ENCODE peak calls at places on chromosome 18, in five cellular contexts. R is GM12865, Q is heart left ventricle, N is fibroblast of mammary gland, S is kidney epithelial cell. J is an unnamed sample.

GRCh38 chr18:77106331-77106730 is 26.3 kb downstream of the MBP start:
- DNase-seq in R (peak; percentile 71), N (no peak), S (no peak), Q (no peak), J (no peak)

GRCh38 chr18:77129150-77129551 is 3.4 kb downstream of the MBP start:
- DNase-seq in Q (no peak), S (peak; percentile 94), R (no peak), N (peak; percentile 98), J (peak; percentile 93)

GRCh38 chr18:59140287-59140885 is 702 bp downstream of the SEC11C start:
- DNase-seq in R (no peak), S (peak; percentile 23), N (peak; percentile 27), Q (no peak), J (peak; percentile 67)

GRCh38 chr18:69444221-69444620 is 43.5 kb downstream of the DOK6 start:
- DNase-seq in Q (no peak), S (no peak), N (peak; percentile 60), R (no peak), J (peak; percentile 9)

GRCh38 chr18:48859311-48860275 is 91.2 kb downstream of the SMAD7 start:
- DNase-seq in R (no peak), Q (no peak), S (no peak), N (no peak), J (no peak)

GRCh38 chr18:71541643-71542042 is 1002.5 kb downstream of the CBLN2 start:
- DNase-seq in R (no peak), Q (no peak), N (no peak), S (no peak), J (no peak)

GRCh38 chr18:66867653-66868052 is 263.8 kb upstream of the CDH19 start:
- DNase-seq in N (no peak), R (no peak), Q (no peak), S (no peak), J (no peak)

GRCh38 chr18:59705145-59705544 is 7.9 kb upstream of the CCBE1 start:
- DNase-seq in R (no peak), S (no peak), N (no peak), Q (no peak), J (peak; percentile 62)

DNA sequence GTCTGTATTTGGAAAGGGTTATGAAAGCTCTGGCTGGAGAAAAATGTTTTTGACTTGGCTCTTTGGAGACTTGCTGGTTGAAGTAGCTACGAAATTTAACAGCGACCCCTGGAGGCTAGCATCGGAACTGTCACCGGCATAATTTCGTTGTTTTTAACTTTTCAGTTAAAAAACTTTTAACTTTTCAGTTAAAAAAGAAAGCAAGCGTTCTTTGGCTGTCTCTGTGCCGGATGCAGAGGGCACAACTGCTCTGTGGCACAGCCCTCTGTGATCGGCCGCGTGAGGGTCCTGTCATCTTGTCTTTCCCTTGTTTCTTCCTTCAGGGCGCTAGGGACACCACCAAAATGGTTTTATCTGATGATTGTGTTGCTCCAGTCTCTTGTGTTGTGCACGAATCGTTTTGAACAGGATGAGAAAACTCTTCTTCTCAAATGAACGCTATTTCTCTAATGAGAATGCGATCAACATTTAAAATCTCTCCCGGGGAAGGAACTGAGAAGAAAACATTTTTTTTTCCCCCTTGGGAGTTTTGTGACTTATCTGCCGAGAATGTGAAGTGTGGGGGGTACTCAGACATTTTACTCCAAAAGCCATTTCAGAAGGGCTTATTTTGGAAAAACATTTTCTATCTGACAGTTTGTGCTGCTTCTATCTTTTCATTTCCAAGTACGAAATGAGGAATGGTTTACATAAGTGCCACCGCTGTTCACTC is 57.1 kb downstream of the ADCYAP1 start:
- DNase-seq in Q (peak; percentile 16), N (peak; percentile 54), S (no peak), R (peak; percentile 47), J (peak; percentile 15)
- TF ChIP-seq CTCF in Q (peak; percentile 91), N (peak; percentile 90), S (peak; percentile 87), R (peak; percentile 81), J (peak; percentile 82)

GRCh38 chr18:3016584-3017292 is 3.8 kb upstream of the LPIN2 start:
- DNase-seq in S (no peak), N (peak; percentile 21), R (no peak), Q (no peak), J (no peak)
- H3K4me3 ChIP-seq in S (no peak overlapping the region), N (no peak overlapping the region), R (no peak overlapping the region), Q (no peak overlapping the region), J (no peak overlapping the region)

GRCh38 chr18:65748321-65748720 is 2.5 kb upstream of the CDH7 start:
- DNase-seq in R (no peak), N (no peak), Q (no peak), S (no peak), J (no peak)
- TF ChIP-seq CTCF in R (no peak), N (no peak), Q (no peak), S (no peak), J (no peak)

GRCh38 chr18:36330435-36331049 is 33.0 kb downstream of the FHOD3 start:
- DNase-seq in S (no peak), N (peak; percentile 52), R (no peak), Q (no peak), J (peak; percentile 25)

GRCh38 chr18:36328916-36329315 is 31.4 kb downstream of the FHOD3 start:
- DNase-seq in N (no peak), R (peak; percentile 57), Q (no peak), S (no peak), J (no peak)

GRCh38 chr18:36328385-36328858 is 30.9 kb downstream of the FHOD3 start:
- DNase-seq in S (no peak), Q (no peak), R (peak; percentile 77), N (no peak), J (no peak)

GRCh38 chr18:36331541-36331971 is 34.0 kb downstream of the FHOD3 start:
- DNase-seq in R (no peak), S (no peak), N (no peak), Q (no peak), J (no peak)

GRCh38 chr18:36329684-36330434 is 32.3 kb downstream of the FHOD3 start:
- DNase-seq in N (peak; percentile 48), R (no peak), S (no peak), Q (no peak), J (no peak)
- H3K4me3 ChIP-seq in N (no peak overlapping the region), R (no peak overlapping the region), S (no peak overlapping the region), Q (no peak overlapping the region), J (no peak overlapping the region)

GRCh38 chr18:686339-687111 is 25.9 kb downstream of the ENOSF1 start:
- DNase-seq in S (no peak), Q (no peak), R (no peak), N (no peak), J (no peak)
- TF ChIP-seq CTCF in S (no peak), Q (no peak), R (no peak), N (no peak), J (no peak)

GRCh38 chr18:9531791-9532410 is 56.6 kb downstream of the RALBP1 start:
- DNase-seq in Q (no peak), N (peak; percentile 42), S (no peak), R (no peak), J (peak; percentile 21)

GRCh38 chr18:9534844-9535243 is 59.5 kb downstream of the RALBP1 start:
- DNase-seq in R (no peak), Q (no peak), S (no peak), N (no peak), J (no peak)

GRCh38 chr18:9536354-9537152 is 61.2 kb downstream of the RALBP1 start:
- DNase-seq in Q (no peak), N (peak; percentile 80), S (no peak), R (no peak), J (peak; percentile 53)

GRCh38 chr18:9537638-9538037 is 62.3 kb downstream of the RALBP1 start:
- DNase-seq in R (no peak), N (no peak), Q (no peak), S (no peak), J (no peak)

GRCh38 chr18:9535430-9535972 is 60.2 kb downstream of the RALBP1 start:
- DNase-seq in R (no peak), Q (no peak), S (no peak), N (peak; percentile 98), J (peak; percentile 97)
- H3K4me3 ChIP-seq in R (no peak overlapping the region), Q (no peak overlapping the region), S (no peak overlapping the region), N (peak overlapping the region; percentile 33), J (peak overlapping the region; percentile 22)

DNA sequence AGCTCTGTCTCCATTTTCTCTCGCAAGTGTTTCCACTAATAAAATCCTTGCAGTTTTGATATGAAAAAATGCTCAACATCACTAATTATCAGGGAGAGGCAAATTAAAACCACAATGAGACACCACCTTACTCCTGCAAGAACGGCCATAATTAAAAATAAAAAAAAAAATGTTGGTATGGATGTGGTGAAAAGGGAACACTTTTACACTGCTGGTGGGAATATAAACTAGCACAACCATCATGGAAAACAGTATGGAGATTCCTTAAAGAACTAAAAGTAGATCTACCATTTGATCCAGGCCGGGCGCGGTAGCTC is 49.8 kb upstream of the GREB1L start:
- DNase-seq in Q (no peak), S (no peak), R (no peak), N (no peak), J (no peak)
- TF ChIP-seq CTCF in Q (no peak), S (no peak), R (no peak), N (no peak), J (no peak)

GRCh38 chr18:43193336-43193735 is 77.9 kb upstream of the RIT2 start:
- DNase-seq in S (no peak), R (no peak), Q (no peak), N (no peak), J (no peak)
- H3K4me3 ChIP-seq in S (no peak overlapping the region), R (no peak overlapping the region), Q (no peak overlapping the region), N (no peak overlapping the region), J (no peak overlapping the region)